ENCODE peak calls at places on chromosomes 16 and 17, in nine cellular contexts. N, C, K, R, Z, F, U, E and T are unnamed samples.

GRCh38 chr17:55265434-55266021 is 768 bp downstream of the HLF start:
- DNase-seq in F (no peak), K (no peak), N (no peak), U (no peak), E (no peak), C (no peak), Z (no peak), R (peak), T (no peak)

GRCh38 chr17:78159575-78160158 is 8.7 kb upstream of the SYNGR2 start:
- DNase-seq in Z (no peak), U (no peak), F (no peak), K (no peak), N (no peak), E (no peak), C (no peak), R (no peak), T (no peak)

GRCh38 chr17:58997756-58998553 is 108.7 kb downstream of the TRIM37 start:
- DNase-seq in Z (no peak), C (no peak), F (no peak), E (no peak), K (no peak), N (no peak), U (no peak), R (no peak), T (no peak)

GRCh38 chr16:63650550-63650949 is 1471.3 kb downstream of the CDH11 start:
- DNase-seq in R (no peak), E (no peak), K (no peak), U (no peak), F (no peak), C (no peak), N (no peak), Z (no peak), T (no peak)

GRCh38 chr17:66865151-66865550 is 30.2 kb downstream of the CACNG5 start:
- DNase-seq in N (no peak), K (no peak), E (no peak), R (no peak), U (no peak), Z (no peak), F (no peak), C (no peak), T (no peak)

GRCh38 chr16:64089697-64090096 is 1032.2 kb downstream of the CDH11 start:
- DNase-seq in K (no peak), E (no peak), U (no peak), N (peak), R (peak), C (peak), Z (no peak), F (no peak), T (no peak)

GRCh38 chr17:52158450-52159042 is at the start of gene CA10:
- DNase-seq in Z (no peak), E (no peak), F (no peak), U (no peak), N (no peak), C (peak), K (no peak), R (peak), T (no peak)

GRCh38 chr17:18071751-18072150 is 16.0 kb upstream of the DRG2 start:
- DNase-seq in R (no peak), F (no peak), C (no peak), Z (no peak), N (no peak), U (no peak), K (no peak), E (no peak), T (no peak)

GRCh38 chr16:72597938-72598337 is 426.0 kb upstream of the PMFBP1 start:
- DNase-seq in U (no peak), Z (no peak), K (no peak), C (no peak), R (no peak), F (no peak), N (no peak), E (no peak), T (no peak)

GRCh38 chr17:42547698-42548069 is 5.0 kb upstream of the HSD17B1 start:
- DNase-seq in N (no peak), R (no peak), Z (peak), C (no peak), F (no peak), E (no peak), K (no peak), U (no peak), T (no peak)

GRCh38 chr16:48250520-48251278 is 3.4 kb upstream of the ABCC11 start:
- DNase-seq in R (no peak), U (no peak), E (no peak), Z (no peak), N (no peak), F (no peak), K (no peak), C (no peak), T (no peak)

GRCh38 chr17:6077746-6078145 is 7.6 kb downstream of the WSCD1 start:
- DNase-seq in F (no peak), U (no peak), R (no peak), Z (no peak), C (no peak), E (no peak), N (no peak), K (no peak), T (no peak)

GRCh38 chr17:9900019-9900594 is 5.0 kb downstream of the RCVRN start:
- DNase-seq in K (no peak), R (no peak), C (no peak), Z (no peak), N (no peak), U (no peak), F (no peak), E (no peak), T (no peak)

GRCh38 chr17:74181341-74181740 is 22.1 kb upstream of the RPL38 start:
- DNase-seq in K (no peak), C (no peak), N (no peak), R (no peak), Z (no peak), U (no peak), F (no peak), E (no peak), T (no peak)
- TF ChIP-seq CTCF in K (no peak), C (no peak), N (no peak), R (no peak), Z (no peak), U (no peak), F (no peak), E (no peak), T (no peak)

GRCh38 chr16:68658258-68658973 is 13.3 kb downstream of the CDH3 start:
- DNase-seq in U (peak), Z (no peak), F (no peak), K (peak), E (peak), N (peak), R (no peak), C (no peak), T (no peak)
- TF ChIP-seq CTCF in U (no peak), Z (no peak), F (no peak), K (no peak), E (no peak), N (no peak), R (no peak), C (no peak), T (no peak)

GRCh38 chr16:59412275-59412841 is 678.2 kb upstream of the GOT2 start:
- DNase-seq in F (no peak), N (no peak), C (no peak), Z (no peak), U (no peak), R (no peak), E (no peak), K (no peak), T (no peak)
- TF ChIP-seq CTCF in F (no peak), N (peak), C (peak), Z (no peak), U (peak), R (no peak), E (no peak), K (peak), T (no peak)

GRCh38 chr17:27793906-27794380 is 6.4 kb downstream of the NOS2 start:
- DNase-seq in R (no peak), C (no peak), K (no peak), U (no peak), F (no peak), N (no peak), E (no peak), Z (no peak), T (no peak)
- TF ChIP-seq CTCF in R (no peak), C (no peak), K (no peak), U (no peak), F (no peak), N (no peak), E (no peak), Z (no peak), T (no peak)

DNA sequence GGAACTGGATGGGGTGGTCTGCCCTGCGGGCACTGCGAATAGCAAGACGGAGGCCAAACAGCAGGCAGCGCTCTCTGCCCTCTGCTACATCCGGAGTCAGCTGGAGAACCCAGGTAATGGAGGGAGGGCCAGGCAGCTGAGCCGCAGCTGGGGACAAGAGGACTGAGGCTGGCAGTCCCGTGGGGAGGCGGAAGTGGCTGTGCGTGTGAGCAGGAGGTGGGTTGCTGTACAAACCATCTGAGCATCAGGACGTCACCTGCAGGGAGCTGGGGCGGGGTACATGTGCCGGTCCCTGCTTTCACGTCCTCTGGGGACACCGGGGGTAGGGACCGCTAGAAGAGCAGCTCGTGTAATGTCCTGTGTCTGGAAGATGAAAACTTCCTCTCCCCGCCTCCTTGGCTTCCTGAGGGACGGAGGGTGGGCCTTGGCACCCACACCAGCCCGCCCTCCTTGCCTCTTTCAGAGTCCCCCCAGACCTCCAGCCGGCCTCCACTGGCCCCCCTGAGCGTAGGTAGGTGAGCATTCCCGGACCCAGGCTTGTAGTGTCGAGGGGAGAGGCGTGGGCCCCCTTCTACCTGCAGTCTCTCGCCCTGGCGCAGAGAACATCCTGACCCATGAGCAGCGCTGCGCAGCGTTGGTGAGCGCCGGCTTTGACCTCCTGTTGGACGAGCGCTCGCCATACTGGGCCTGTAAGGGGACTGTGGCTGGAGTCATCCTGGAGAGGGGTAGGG is 3.7 kb downstream of the ADAD2 start:
- DNase-seq in Z (no peak), E (no peak), R (no peak), F (no peak), K (no peak), N (no peak), C (no peak), U (no peak), T (no peak)
- TF ChIP-seq CTCF in Z (no peak), E (no peak), R (no peak), F (no peak), K (no peak), N (no peak), C (no peak), U (no peak), T (no peak)

DNA sequence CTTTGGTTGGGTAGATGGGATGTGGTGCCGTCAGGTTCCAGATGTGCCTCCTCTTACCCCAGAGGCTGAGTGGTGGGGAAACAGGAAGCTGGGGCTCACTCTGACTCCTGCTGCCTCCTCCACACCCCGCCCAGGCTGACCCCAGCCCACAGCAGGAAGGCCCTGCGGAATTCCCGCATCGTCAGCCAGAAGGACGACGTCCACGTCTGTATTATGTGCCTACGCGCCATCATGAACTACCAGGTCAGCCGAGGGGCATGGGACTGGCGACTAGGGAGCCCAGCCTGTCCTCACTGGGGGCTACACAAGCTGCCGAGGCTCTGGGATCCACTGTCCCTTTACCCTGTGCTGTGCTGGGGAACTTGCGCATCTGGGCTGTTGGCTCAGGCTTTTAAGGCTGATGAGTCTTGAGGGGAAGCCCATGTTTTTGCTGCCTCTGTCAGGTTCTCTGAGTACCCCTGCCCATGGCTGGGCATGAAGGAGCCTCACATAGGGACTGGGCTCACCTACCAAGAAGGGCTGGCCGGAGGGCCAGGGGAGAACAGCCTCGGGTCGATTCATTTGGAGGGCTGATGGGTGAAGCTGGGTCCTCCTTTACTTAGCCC is 14.4 kb downstream of the FMNL1 start:
- DNase-seq in K (no peak), N (no peak), E (no peak), F (no peak), C (peak), Z (no peak), U (no peak), R (no peak), T (no peak)
- TF ChIP-seq CTCF in K (no peak), N (no peak), E (no peak), F (no peak), C (no peak), Z (no peak), U (no peak), R (no peak), T (no peak)

GRCh38 chr16:8905168-8905762 is 23.1 kb downstream of the LITAFD start:
- DNase-seq in N (no peak), U (no peak), F (no peak), R (no peak), C (no peak), Z (no peak), E (no peak), K (no peak), T (no peak)
- TF ChIP-seq CTCF in N (peak), U (peak), F (no peak), R (no peak), C (peak), Z (no peak), E (no peak), K (peak), T (no peak)

GRCh38 chr17:46983782-46984181 is 4.7 kb upstream of the RPRML start:
- DNase-seq in N (no peak), C (peak), Z (no peak), K (no peak), R (no peak), U (no peak), E (no peak), F (no peak), T (no peak)

GRCh38 chr17:46984341-46984740 is 5.3 kb upstream of the RPRML start:
- DNase-seq in Z (peak), F (no peak), N (no peak), E (no peak), C (no peak), U (no peak), R (no peak), K (no peak), T (no peak)

GRCh38 chr17:46984892-46985291 is 5.8 kb upstream of the RPRML start:
- DNase-seq in N (no peak), K (no peak), C (no peak), Z (no peak), U (no peak), F (no peak), E (no peak), R (no peak), T (no peak)

GRCh38 chr17:46979023-46979870 is at the start of gene RPRML:
- DNase-seq in N (no peak), E (no peak), U (no peak), Z (peak), K (no peak), F (no peak), C (peak), R (peak), T (no peak)

GRCh38 chr17:46982577-46982976 is 3.5 kb upstream of the RPRML start:
- DNase-seq in K (no peak), R (no peak), C (no peak), N (no peak), Z (no peak), F (no peak), E (no peak), U (no peak), T (no peak)
- TF ChIP-seq CTCF in K (no peak), R (no peak), C (no peak), N (no peak), Z (no peak), F (no peak), E (no peak), U (no peak), T (no peak)